ENCODE peak calls at places on chromosomes 3 and 15, in four cellular contexts. D, H, P and V are unnamed samples.

GRCh38 chr15:80478075-80478474 is 73.9 kb downstream of the ARNT2 start:
- DNase-seq in D (no peak), H (no peak), P (no peak), V (no peak)

GRCh38 chr15:96720251-96720650 is 389.8 kb downstream of the NR2F2 start:
- DNase-seq in D (no peak), H (no peak), P (no peak), V (no peak)

GRCh38 chr15:31265871-31266711 is 60.5 kb upstream of the KLF13 start:
- DNase-seq in D (no peak), H (peak), P (peak), V (no peak)

GRCh38 chr3:41683666-41684350 is 278.1 kb downstream of the ULK4 start:
- DNase-seq in D (peak), H (no peak), P (no peak), V (no peak)

GRCh38 chr15:33860749-33861148 is 107.5 kb upstream of the CHRM5 start:
- DNase-seq in D (no peak), H (no peak), P (no peak), V (no peak)

GRCh38 chr3:38696034-38696433 is 46.5 kb upstream of the SCN5A start:
- DNase-seq in D (no peak), H (no peak), P (no peak), V (no peak)

GRCh38 chr15:59941612-59942011 is 62.5 kb upstream of the FOXB1 start:
- DNase-seq in D (no peak), H (no peak), P (no peak), V (peak)

GRCh38 chr15:77380033-77380432 is 39.9 kb downstream of the PEAK1 start:
- DNase-seq in D (no peak), H (no peak), P (no peak), V (no peak)

GRCh38 chr3:61438253-61439115 is 122.9 kb upstream of the PTPRG start:
- DNase-seq in D (peak), H (no peak), P (no peak), V (no peak)

GRCh38 chr3:133488785-133489367 is 84.6 kb upstream of the CDV3 start:
- DNase-seq in D (peak), H (no peak), P (no peak), V (no peak)

GRCh38 chr3:45688882-45689786 is at the start of gene SACM1L:
- DNase-seq in D (peak), H (peak), P (peak), V (peak)

GRCh38 chr3:13574798-13575451 is 26.0 kb downstream of the FBLN2 start:
- DNase-seq in D (no peak), H (no peak), P (no peak), V (no peak)
- TF ChIP-seq SUZ12 in D (no peak), H (no peak), P (no peak), V (no peak)

GRCh38 chr15:74611341-74611740 is 4.3 kb upstream of the CLK3 start:
- DNase-seq in D (no peak), H (no peak), P (no peak), V (no peak)

GRCh38 chr15:74608776-74609175 is 6.9 kb upstream of the CLK3 start:
- DNase-seq in D (no peak), H (no peak), P (no peak), V (no peak)

GRCh38 chr15:74612677-74613076 is 3.0 kb upstream of the CLK3 start:
- DNase-seq in D (no peak), H (no peak), P (no peak), V (no peak)

GRCh38 chr15:74609938-74610301 is 5.7 kb upstream of the CLK3 start:
- DNase-seq in D (no peak), H (no peak), P (no peak), V (no peak)

DNA sequence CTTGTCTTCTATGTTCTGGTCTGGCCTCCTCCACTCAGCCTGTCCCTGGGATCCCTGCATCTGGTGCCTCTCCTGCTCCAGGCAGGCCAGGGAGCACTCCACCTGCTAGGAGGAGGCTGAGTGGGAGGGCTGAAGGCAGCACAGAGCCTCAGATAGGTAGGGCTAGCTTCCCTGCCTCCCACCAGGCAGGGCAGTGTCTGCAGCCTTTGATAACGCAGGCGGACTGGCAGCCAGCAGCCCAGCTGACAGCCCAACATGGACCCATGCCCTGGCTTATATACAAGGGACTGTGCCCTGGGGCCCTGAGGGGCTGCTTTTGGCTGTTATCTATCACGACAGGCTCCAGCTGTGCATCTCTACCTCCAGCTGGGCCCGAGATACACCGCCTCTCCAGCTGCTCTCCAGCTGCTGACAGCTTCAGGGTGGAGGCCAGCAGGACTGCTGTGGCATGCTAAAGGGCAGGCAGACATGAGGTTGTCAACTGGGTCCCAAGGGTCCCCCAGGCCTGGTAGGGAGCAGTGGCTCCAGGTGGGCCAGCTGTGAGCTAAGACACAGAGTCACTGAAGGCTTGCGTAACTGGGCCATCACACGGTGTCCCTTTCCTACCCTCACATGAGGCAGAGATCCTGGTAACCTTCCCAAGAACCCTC is 5.2 kb upstream of the CLK3 start:
- DNase-seq in D (no peak), H (no peak), P (no peak), V (no peak)
- H3K9ac ChIP-seq in D (no peak), H (no peak), P (no peak), V (no peak)

GRCh38 chr3:188390347-188390718 is 236.4 kb downstream of the LPP start:
- DNase-seq in D (no peak), H (no peak), P (no peak), V (no peak)

GRCh38 chr3:188387921-188388320 is 234.0 kb downstream of the LPP start:
- DNase-seq in D (no peak), H (no peak), P (no peak), V (no peak)

GRCh38 chr3:188390775-188391443 is 237.0 kb downstream of the LPP start:
- DNase-seq in D (peak), H (no peak), P (no peak), V (no peak)

GRCh38 chr3:188391597-188391996 is 237.6 kb downstream of the LPP start:
- DNase-seq in D (no peak), H (no peak), P (no peak), V (no peak)

DNA sequence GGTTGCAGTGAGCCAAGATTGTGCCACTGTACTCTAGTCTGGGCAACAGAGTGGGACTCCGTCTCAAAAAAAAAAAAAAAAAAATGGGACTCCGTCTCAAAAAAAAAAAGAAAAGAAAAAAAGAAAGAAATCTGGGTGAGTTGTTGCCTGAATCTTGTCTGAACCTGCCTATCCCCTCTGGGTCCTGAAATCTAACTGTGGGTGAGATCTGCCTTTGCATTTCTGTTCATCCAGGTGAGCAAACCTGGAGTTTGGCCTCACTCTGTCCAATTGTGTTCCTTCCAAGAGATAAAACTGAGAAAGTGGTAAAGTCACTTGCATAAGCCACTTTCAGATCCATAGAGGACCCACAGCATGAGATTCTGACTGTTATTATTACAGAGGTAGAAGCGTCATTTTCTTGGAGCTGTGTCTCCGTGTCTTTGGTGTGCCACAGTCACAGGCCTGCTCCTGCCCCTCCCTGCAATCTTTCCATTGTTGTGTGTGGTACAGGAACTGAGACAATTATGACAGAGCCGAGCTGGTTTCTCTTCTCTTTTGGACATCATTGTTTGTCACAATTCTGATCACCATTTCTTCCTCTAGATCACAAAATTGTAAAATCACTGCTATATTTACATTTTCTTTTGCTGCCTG is 235.9 kb downstream of the LPP start:
- DNase-seq in D (no peak), H (no peak), P (no peak), V (no peak)
- TF ChIP-seq SUZ12 in D (no peak), H (no peak), P (no peak), V (no peak)

GRCh38 chr3:152402698-152403456 is 134.1 kb downstream of the MBNL1 start:
- DNase-seq in D (no peak), H (no peak), P (no peak), V (no peak)

GRCh38 chr3:152400912-152401311 is 132.2 kb downstream of the MBNL1 start:
- DNase-seq in D (no peak), H (no peak), P (no peak), V (no peak)

GRCh38 chr3:152404976-152405375 is 136.2 kb downstream of the MBNL1 start:
- DNase-seq in D (no peak), H (no peak), P (no peak), V (no peak)

GRCh38 chr3:152405915-152406802 is 137.4 kb downstream of the MBNL1 start:
- DNase-seq in D (no peak), H (no peak), P (no peak), V (no peak)

GRCh38 chr3:152403632-152404066 is 134.9 kb downstream of the MBNL1 start:
- DNase-seq in D (no peak), H (no peak), P (no peak), V (no peak)
- H3K9ac ChIP-seq in D (no peak), H (no peak), P (no peak), V (no peak)

DNA sequence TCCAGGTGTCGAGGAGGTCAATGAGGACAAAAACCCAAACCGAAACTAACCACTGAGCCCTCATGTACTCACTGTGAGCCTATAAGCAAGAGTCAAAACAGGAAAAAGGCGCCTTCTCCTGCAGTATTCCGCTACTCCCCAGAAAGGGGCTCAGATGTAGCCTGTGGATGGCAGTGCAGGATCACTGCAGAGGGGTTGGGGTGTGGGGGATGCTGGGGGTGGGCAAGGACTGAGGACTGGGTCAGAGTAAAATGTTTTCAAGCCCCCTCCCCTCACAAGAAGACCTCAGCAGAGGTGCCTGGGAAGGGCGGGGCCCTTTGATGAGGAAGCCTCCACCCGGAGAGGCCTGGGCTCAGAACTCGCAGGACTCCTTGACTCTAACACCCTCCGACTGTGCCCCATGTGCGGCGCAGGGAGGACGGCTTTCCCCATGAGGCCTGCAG is 170.1 kb downstream of the OSBPL10 start:
- DNase-seq in D (no peak), H (no peak), P (no peak), V (no peak)
- TF ChIP-seq SUZ12 in D (no peak), H (no peak), P (no peak), V (no peak)